ENCODE peak calls at places on chromosomes 5 and 9, in seven cellular contexts. I is LoVo; Z is sciatic nerve; G is stimulated activated CD4-positive, alpha-beta T cell treated with anti-CD3 and anti-CD28 coated beads, Interleukin-15, amount 100 ng/mL, for 1 hour; X is fibroblast of pulmonary artery; K is HT-29; H is MCF 10A. Y is an unnamed sample.

GRCh38 chr5:81222285-81222684 is 10.8 kb upstream of the CKMT2 start:
- DNase-seq in I (no peak), Z (no peak), G (no peak), X (no peak), K (no peak), H (no peak), Y (no peak)

GRCh38 chr5:43401827-43402226 is 10.4 kb downstream of the CCL28 start:
- DNase-seq in I (peak), Z (no peak), G (no peak), X (peak), K (peak), H (peak), Y (peak)

GRCh38 chr9:135666534-135667402 is 3.7 kb downstream of the LCN9 start:
- DNase-seq in I (no peak), Z (no peak), G (no peak), X (no peak), K (no peak), H (no peak), Y (no peak)

GRCh38 chr9:17031546-17031945 is 103.3 kb upstream of the CNTLN start:
- DNase-seq in I (no peak), Z (no peak), G (no peak), X (no peak), K (no peak), H (no peak), Y (no peak)

GRCh38 chr5:71533614-71534013 is 53.5 kb upstream of the MCCC2 start:
- DNase-seq in I (no peak), Z (no peak), G (no peak), X (peak), K (no peak), H (peak), Y (peak)

GRCh38 chr5:129672006-129672405 is 75.9 kb upstream of the MINAR2 start:
- DNase-seq in I (no peak), Z (no peak), G (no peak), X (no peak), K (no peak), H (no peak), Y (no peak)

GRCh38 chr9:27340876-27341540 is 44.1 kb upstream of the EQTN start:
- DNase-seq in I (no peak), Z (no peak), G (no peak), X (no peak), K (no peak), H (no peak), Y (no peak)

GRCh38 chr5:30505014-30505886 is 688.2 kb upstream of the CDH6 start:
- DNase-seq in I (no peak), Z (no peak), G (no peak), X (peak), K (peak), H (peak), Y (peak)

Y was measured in fibroblast of the aortic adventitia.